ENCODE peak calls at places on chromosomes 7 and 10, in four cellular contexts. One of them, this sample, is unnamed.

GRCh38 chr10:102600816-102601215 is 43.5 kb upstream of the TRIM8 start:
- DNase-seq in lung: no peak
- DNase-seq in fibroblast of the aortic adventitia: no peak
- DNase-seq in CD8-positive, alpha-beta T cell: no peak
- DNase-seq in this sample: no peak

GRCh38 chr7:42097756-42098155 is 139.3 kb downstream of the GLI3 start:
- DNase-seq in lung: no peak
- DNase-seq in fibroblast of the aortic adventitia: peak; percentile 78
- DNase-seq in CD8-positive, alpha-beta T cell: no peak
- DNase-seq in this sample: peak; percentile 39

GRCh38 chr10:115052216-115052615 is 40.9 kb upstream of the ATRNL1 start:
- DNase-seq in lung: no peak
- DNase-seq in CD8-positive, alpha-beta T cell: no peak
- DNase-seq in fibroblast of the aortic adventitia: no peak
- DNase-seq in this sample: no peak

GRCh38 chr7:155327590-155328320 is 30.1 kb downstream of the INSIG1 start:
- DNase-seq in lung: peak; percentile 26
- DNase-seq in CD8-positive, alpha-beta T cell: no peak
- DNase-seq in fibroblast of the aortic adventitia: no peak
- DNase-seq in this sample: no peak

GRCh38 chr7:5997210-5997808 is 11.5 kb downstream of the PMS2 start:
- DNase-seq in CD8-positive, alpha-beta T cell: peak; percentile 59
- DNase-seq in lung: peak; percentile 40
- DNase-seq in fibroblast of the aortic adventitia: peak; percentile 82
- DNase-seq in this sample: no peak

GRCh38 chr10:47269294-47269693 is 30.7 kb upstream of the GDF10 start:
- DNase-seq in lung: no peak
- DNase-seq in CD8-positive, alpha-beta T cell: no peak
- DNase-seq in fibroblast of the aortic adventitia: peak; percentile 15
- DNase-seq in this sample: no peak

GRCh38 chr10:1050145-1050544 is 1.2 kb upstream of the IDI1 start:
- DNase-seq in CD8-positive, alpha-beta T cell: no peak
- DNase-seq in fibroblast of the aortic adventitia: peak; percentile 34
- DNase-seq in lung: no peak
- DNase-seq in this sample: no peak

GRCh38 chr10:78972160-78972946 is 96.4 kb upstream of the ZMIZ1 start:
- DNase-seq in CD8-positive, alpha-beta T cell: no peak
- DNase-seq in lung: peak; percentile 45
- DNase-seq in fibroblast of the aortic adventitia: peak; percentile 76
- DNase-seq in this sample: peak; percentile 37

GRCh38 chr7:32564542-32564941 is 69.3 kb downstream of the AVL9 start:
- DNase-seq in fibroblast of the aortic adventitia: peak; percentile 10
- DNase-seq in lung: no peak
- DNase-seq in CD8-positive, alpha-beta T cell: no peak
- DNase-seq in this sample: no peak

GRCh38 chr7:44309271-44310091 is 15.9 kb downstream of the CAMK2B start:
- DNase-seq in fibroblast of the aortic adventitia: peak; percentile 52
- DNase-seq in lung: peak; percentile 30
- DNase-seq in CD8-positive, alpha-beta T cell: peak; percentile 56
- DNase-seq in this sample: no peak

GRCh38 chr10:43569681-43570080 is 4.7 kb downstream of the ZNF239 start:
- DNase-seq in fibroblast of the aortic adventitia: no peak
- DNase-seq in lung: no peak
- DNase-seq in CD8-positive, alpha-beta T cell: no peak
- DNase-seq in this sample: no peak

GRCh38 chr10:129937351-129937751 is 26.7 kb downstream of the EBF3 start:
- DNase-seq in fibroblast of the aortic adventitia: no peak
- DNase-seq in lung: no peak
- DNase-seq in CD8-positive, alpha-beta T cell: no peak
- DNase-seq in this sample: no peak

GRCh38 chr10:30493609-30494530 is 59.9 kb downstream of the MAP3K8 start:
- DNase-seq in CD8-positive, alpha-beta T cell: no peak
- DNase-seq in fibroblast of the aortic adventitia: peak; percentile 48
- DNase-seq in lung: peak; percentile 45
- DNase-seq in this sample: no peak

GRCh38 chr10:131748831-131749766 is 151.7 kb upstream of the PPP2R2D start:
- DNase-seq in CD8-positive, alpha-beta T cell: no peak
- DNase-seq in fibroblast of the aortic adventitia: no peak
- DNase-seq in lung: no peak
- DNase-seq in this sample: no peak

DNA sequence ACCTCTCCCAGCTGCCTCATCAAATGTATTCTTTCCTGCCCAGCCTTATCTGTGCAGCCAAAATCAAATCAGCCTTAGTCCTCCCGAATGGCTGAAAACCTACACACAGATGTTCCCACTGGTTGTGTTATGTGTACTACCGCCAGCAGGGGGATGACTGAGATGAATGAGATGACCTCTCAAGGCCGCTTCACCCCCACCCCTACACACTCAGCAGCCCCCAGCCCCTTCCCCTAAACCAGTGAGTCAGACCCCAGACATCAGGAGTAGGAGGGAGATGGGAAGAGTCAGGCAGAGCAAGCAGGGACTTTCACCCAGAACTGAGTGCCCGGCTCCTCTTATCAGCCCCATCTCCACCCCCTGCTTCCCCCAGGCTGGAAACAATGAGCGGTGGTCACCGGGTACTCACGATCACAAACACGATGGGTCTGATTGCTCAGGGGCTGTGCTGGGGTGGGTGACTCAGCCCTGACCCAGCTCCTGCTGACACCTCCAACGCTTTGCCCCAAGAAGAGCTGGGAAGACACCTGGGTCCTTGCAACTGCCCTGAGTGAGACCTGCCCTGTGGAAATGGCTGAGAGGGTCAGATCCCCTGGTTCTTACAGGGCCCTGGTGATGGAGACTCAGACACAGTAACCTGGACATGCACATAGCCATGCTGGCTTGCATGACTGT is 6.6 kb upstream of the C10orf105 start:
- DNase-seq in CD8-positive, alpha-beta T cell: no peak
- DNase-seq in fibroblast of the aortic adventitia: peak; percentile 59
- DNase-seq in lung: no peak
- DNase-seq in this sample: no peak
- TF ChIP-seq CTCF in CD8-positive, alpha-beta T cell: peak; percentile 47
- TF ChIP-seq CTCF in fibroblast of the aortic adventitia: peak; percentile 58
- TF ChIP-seq CTCF in lung: no peak
- TF ChIP-seq CTCF in this sample: peak; percentile 37

DNA sequence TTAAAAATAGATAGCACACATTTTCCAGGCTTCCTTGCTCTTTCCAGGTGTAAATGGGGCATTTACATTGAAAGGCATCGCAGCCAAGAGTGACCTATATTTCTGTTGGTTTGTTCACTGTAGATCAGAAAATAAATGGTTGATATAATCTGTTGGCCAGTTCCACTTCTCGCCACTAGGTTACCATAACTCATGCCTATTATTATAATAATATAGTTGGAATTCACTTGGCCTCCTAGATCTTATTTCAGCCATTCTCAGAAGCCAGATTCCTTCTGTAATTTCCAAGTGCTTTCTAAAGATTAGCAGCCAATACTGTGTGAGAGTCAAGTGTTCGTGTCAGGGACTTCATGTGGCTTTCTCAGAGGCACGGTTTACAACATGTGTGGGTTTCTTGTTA is 179.5 kb downstream of the DNAH11 start:
- DNase-seq in lung: no peak
- DNase-seq in fibroblast of the aortic adventitia: no peak
- DNase-seq in CD8-positive, alpha-beta T cell: no peak
- DNase-seq in this sample: no peak
- TF ChIP-seq CTCF in lung: no peak
- TF ChIP-seq CTCF in fibroblast of the aortic adventitia: peak; percentile 24
- TF ChIP-seq CTCF in CD8-positive, alpha-beta T cell: no peak
- TF ChIP-seq CTCF in this sample: no peak

GRCh38 chr7:138834583-138834982 is 36.6 kb upstream of the ATP6V0A4 start:
- DNase-seq in fibroblast of the aortic adventitia: no peak
- DNase-seq in lung: no peak
- DNase-seq in CD8-positive, alpha-beta T cell: no peak
- DNase-seq in this sample: no peak

GRCh38 chr7:138842111-138842510 is 44.1 kb upstream of the ATP6V0A4 start:
- DNase-seq in lung: no peak
- DNase-seq in fibroblast of the aortic adventitia: no peak
- DNase-seq in CD8-positive, alpha-beta T cell: no peak
- DNase-seq in this sample: no peak

GRCh38 chr7:138837627-138838026 is 39.6 kb upstream of the ATP6V0A4 start:
- DNase-seq in fibroblast of the aortic adventitia: peak; percentile 24
- DNase-seq in lung: peak; percentile 42
- DNase-seq in CD8-positive, alpha-beta T cell: no peak
- DNase-seq in this sample: no peak

GRCh38 chr7:138835087-138835486 is 37.1 kb upstream of the ATP6V0A4 start:
- DNase-seq in fibroblast of the aortic adventitia: no peak
- DNase-seq in lung: no peak
- DNase-seq in CD8-positive, alpha-beta T cell: no peak
- DNase-seq in this sample: no peak

GRCh38 chr7:138838166-138838565 is 40.2 kb upstream of the ATP6V0A4 start:
- DNase-seq in lung: no peak
- DNase-seq in fibroblast of the aortic adventitia: no peak
- DNase-seq in CD8-positive, alpha-beta T cell: no peak
- DNase-seq in this sample: no peak
- TF ChIP-seq CTCF in lung: no peak
- TF ChIP-seq CTCF in fibroblast of the aortic adventitia: no peak
- TF ChIP-seq CTCF in CD8-positive, alpha-beta T cell: no peak
- TF ChIP-seq CTCF in this sample: no peak

GRCh38 chr7:46975493-46975892 is 606.4 kb downstream of the TNS3 start:
- DNase-seq in CD8-positive, alpha-beta T cell: no peak
- DNase-seq in fibroblast of the aortic adventitia: no peak
- DNase-seq in lung: no peak
- DNase-seq in this sample: no peak

GRCh38 chr7:46982928-46983327 is 599.0 kb downstream of the TNS3 start:
- DNase-seq in CD8-positive, alpha-beta T cell: no peak
- DNase-seq in fibroblast of the aortic adventitia: no peak
- DNase-seq in lung: no peak
- DNase-seq in this sample: no peak

GRCh38 chr7:46979439-46979838 is 602.5 kb downstream of the TNS3 start:
- DNase-seq in CD8-positive, alpha-beta T cell: no peak
- DNase-seq in lung: no peak
- DNase-seq in fibroblast of the aortic adventitia: no peak
- DNase-seq in this sample: no peak
- TF ChIP-seq CTCF in CD8-positive, alpha-beta T cell: no peak
- TF ChIP-seq CTCF in lung: no peak
- TF ChIP-seq CTCF in fibroblast of the aortic adventitia: no peak
- TF ChIP-seq CTCF in this sample: no peak

DNA sequence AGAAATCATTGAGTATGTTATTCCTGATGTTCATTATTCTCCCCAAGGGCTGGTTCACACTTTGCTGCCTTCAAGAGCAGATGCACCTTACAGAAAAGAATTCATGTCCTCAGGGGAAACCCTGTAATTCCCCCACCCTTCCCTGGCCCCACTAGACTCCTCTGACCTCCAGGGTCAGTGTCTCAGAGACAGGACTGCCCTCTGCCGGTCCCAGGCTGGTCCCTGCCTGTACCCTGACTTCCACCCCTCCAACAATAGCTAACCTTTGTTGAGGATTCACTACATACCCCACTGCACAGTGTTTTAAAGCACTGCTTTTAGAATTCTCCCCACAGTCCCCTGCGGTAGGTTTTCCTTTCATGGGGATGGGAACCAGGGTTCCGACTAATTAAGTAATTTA is 4.4 kb upstream of the SEPHS1 start:
- DNase-seq in lung: no peak
- DNase-seq in CD8-positive, alpha-beta T cell: no peak
- DNase-seq in fibroblast of the aortic adventitia: no peak
- DNase-seq in this sample: no peak
- TF ChIP-seq CTCF in lung: no peak
- TF ChIP-seq CTCF in CD8-positive, alpha-beta T cell: no peak
- TF ChIP-seq CTCF in fibroblast of the aortic adventitia: no peak
- TF ChIP-seq CTCF in this sample: no peak

GRCh38 chr7:110870926-110871325 is 220.0 kb upstream of the LRRN3 start:
- DNase-seq in lung: no peak
- DNase-seq in CD8-positive, alpha-beta T cell: no peak
- DNase-seq in fibroblast of the aortic adventitia: no peak
- DNase-seq in this sample: no peak
- TF ChIP-seq CTCF in lung: no peak
- TF ChIP-seq CTCF in CD8-positive, alpha-beta T cell: no peak
- TF ChIP-seq CTCF in fibroblast of the aortic adventitia: no peak
- TF ChIP-seq CTCF in this sample: no peak

DNA sequence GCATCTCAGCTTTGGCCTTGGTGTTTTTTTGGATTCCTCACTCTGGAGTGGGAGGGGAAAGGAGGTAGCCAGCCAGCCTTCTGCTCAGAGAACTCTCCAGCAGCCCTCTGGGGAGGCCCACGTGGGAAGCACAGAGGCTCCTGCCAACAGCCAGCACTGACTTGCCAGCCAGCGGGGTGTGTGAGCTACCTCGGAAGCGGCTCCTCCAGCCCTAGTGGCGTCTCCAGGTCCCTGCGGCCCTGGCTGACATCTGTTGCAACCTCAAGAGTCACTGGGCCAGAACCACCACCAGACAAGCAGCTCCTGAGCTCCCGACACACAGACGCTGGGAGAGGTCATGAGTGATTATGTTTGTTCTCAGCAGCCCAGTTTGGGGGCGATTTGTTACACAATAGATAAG is 180.2 kb upstream of the FZD8 start:
- DNase-seq in fibroblast of the aortic adventitia: peak; percentile 91
- DNase-seq in lung: peak; percentile 48
- DNase-seq in CD8-positive, alpha-beta T cell: no peak
- DNase-seq in this sample: peak; percentile 37
- TF ChIP-seq CTCF in fibroblast of the aortic adventitia: peak; percentile 72
- TF ChIP-seq CTCF in lung: no peak
- TF ChIP-seq CTCF in CD8-positive, alpha-beta T cell: no peak
- TF ChIP-seq CTCF in this sample: peak; percentile 29

This sample was measured in AG09319.